ENCODE peak calls at places on chromosomes 12 and 14, in seven cellular contexts. F, Z, Y, R, U, W and I are unnamed samples.

GRCh38 chr14:22955702-22956575 is 951 bp downstream of the HAUS4 start:
- DNase-seq in F (no peak), Z (no peak), Y (no peak), R (no peak), U (no peak), W (peak), I (no peak)

GRCh38 chr14:68880581-68881105 is 87.8 kb upstream of the ZFP36L1 start:
- DNase-seq in F (no peak), Z (no peak), Y (no peak), R (no peak), U (no peak), W (no peak), I (no peak)

GRCh38 chr12:114263031-114263825 is 142.7 kb downstream of the TBX5 start:
- DNase-seq in F (no peak), Z (no peak), Y (peak), R (no peak), U (no peak), W (no peak), I (no peak)

GRCh38 chr12:45034861-45035265 is 16.0 kb downstream of the DBX2 start:
- DNase-seq in F (no peak), Z (no peak), Y (peak), R (no peak), U (no peak), W (no peak), I (no peak)

GRCh38 chr14:73457050-73457934 is 1.1 kb downstream of the NUMB start:
- DNase-seq in F (peak), Z (no peak), Y (peak), R (peak), U (peak), W (peak), I (peak)

GRCh38 chr14:100835278-100836052 is 9.5 kb downstream of the MEG3 start:
- DNase-seq in F (no peak), Z (no peak), Y (no peak), R (peak), U (no peak), W (no peak), I (no peak)

GRCh38 chr14:55103005-55103640 is 25.9 kb upstream of the LGALS3 start:
- DNase-seq in F (no peak), Z (peak), Y (no peak), R (peak), U (peak), W (peak), I (peak)

GRCh38 chr12:89883630-89884364 is 175.2 kb upstream of the ATP2B1 start:
- DNase-seq in F (no peak), Z (no peak), Y (no peak), R (no peak), U (no peak), W (no peak), I (no peak)

GRCh38 chr14:78849952-78850351 is 679.8 kb downstream of the NRXN3 start:
- DNase-seq in F (no peak), Z (no peak), Y (no peak), R (no peak), U (no peak), W (no peak), I (no peak)

GRCh38 chr12:3727877-3728632 is 24.9 kb downstream of the CRACR2A start:
- DNase-seq in F (peak), Z (no peak), Y (no peak), R (no peak), U (no peak), W (peak), I (no peak)

GRCh38 chr12:56336361-56337167 is 2.1 kb upstream of the IL23A start:
- DNase-seq in F (no peak), Z (no peak), Y (no peak), R (no peak), U (no peak), W (no peak), I (no peak)